ENCODE peak calls at places on chromosomes 11 and 22, in six cellular contexts. M is RWPE1, A is GM12878, B is tibial nerve, W is cardiac muscle cell, U is B cell. I is an unnamed sample.

GRCh38 chr11:129317564-129317963 is 58.1 kb upstream of the BARX2 start:
- DNase-seq in U (no peak), M (peak; percentile 29), A (no peak), B (no peak), W (no peak), I (no peak)

GRCh38 chr11:83181815-83182214 is 11.7 kb upstream of the ANKRD42 start:
- DNase-seq in U (no peak), M (no peak), A (no peak), W (no peak), B (no peak), I (no peak)

GRCh38 chr11:66391322-66391721 is 19.8 kb upstream of the SLC29A2 start:
- DNase-seq in W (no peak), B (no peak), M (no peak), A (no peak), U (no peak), I (no peak)

GRCh38 chr11:84471501-84471900 is 1155.6 kb downstream of the DLG2 start:
- DNase-seq in M (no peak), W (no peak), A (no peak), B (no peak), U (no peak), I (no peak)

GRCh38 chr11:8297781-8298440 is 34.2 kb upstream of the LMO1 start:
- DNase-seq in M (no peak), W (no peak), U (peak; percentile 13), B (no peak), A (no peak), I (no peak)

GRCh38 chr11:74055938-74056337 is 47.1 kb upstream of the UCP3 start:
- DNase-seq in M (peak; percentile 30), A (no peak), U (no peak), W (peak; percentile 29), B (no peak), I (no peak)

GRCh38 chr11:134765565-134765964 is 353.5 kb upstream of the B3GAT1 start:
- DNase-seq in B (no peak), M (no peak), W (no peak), A (no peak), U (no peak), I (no peak)

GRCh38 chr11:123561046-123561781 is 93.2 kb downstream of the SCN3B start:
- DNase-seq in M (no peak), B (no peak), W (peak; percentile 56), A (no peak), U (no peak), I (no peak)

GRCh38 chr11:65429724-65430405 is 7.3 kb downstream of the NEAT1 start:
- DNase-seq in U (no peak), A (no peak), B (peak; percentile 57), W (peak; percentile 91), M (no peak), I (no peak)

GRCh38 chr11:12469451-12469850 is 92.1 kb downstream of the PARVA start:
- DNase-seq in B (peak; percentile 28), M (no peak), A (no peak), U (no peak), W (peak; percentile 60), I (no peak)

GRCh38 chr11:24391165-24391564 is 105.7 kb upstream of the LUZP2 start:
- DNase-seq in W (peak; percentile 60), B (no peak), A (no peak), U (no peak), M (peak; percentile 55), I (no peak)

GRCh38 chr11:7677801-7678201 is 4.5 kb upstream of the CYB5R2 start:
- DNase-seq in W (peak; percentile 42), M (no peak), U (no peak), B (no peak), A (no peak), I (no peak)

GRCh38 chr11:121714356-121714755 is 261.6 kb upstream of the SORL1-AS1 start:
- DNase-seq in U (no peak), W (no peak), A (no peak), B (no peak), M (no peak), I (no peak)

GRCh38 chr11:44205358-44205757 is 104.6 kb downstream of the ALX4 start:
- DNase-seq in B (no peak), W (no peak), M (no peak), U (no peak), A (no peak), I (no peak)

GRCh38 chr22:36244522-36245391 is 5.4 kb upstream of the APOL2 start:
- DNase-seq in A (no peak), W (peak; percentile 91), B (peak; percentile 37), M (no peak), U (no peak), I (no peak)

GRCh38 chr11:70153133-70153727 is 49.9 kb upstream of the FADD start:
- DNase-seq in W (no peak), M (no peak), A (no peak), B (no peak), U (no peak), I (no peak)

GRCh38 chr11:130666781-130667251 is 218.4 kb downstream of the ADAMTS15 start:
- DNase-seq in U (no peak), W (no peak), B (no peak), A (no peak), M (no peak), I (no peak)

GRCh38 chr11:9384535-9385287 is at the start of gene IPO7:
- DNase-seq in W (peak; percentile 94), U (peak; percentile 87), A (peak; percentile 60), M (peak; percentile 90), B (peak; percentile 74), I (peak; percentile 95)

GRCh38 chr22:38327805-38328204 is 10.6 kb upstream of the CSNK1E start:
- DNase-seq in W (peak; percentile 45), M (peak; percentile 80), U (no peak), A (no peak), B (no peak), I (no peak)

GRCh38 chr11:64580387-64580786 is 10.6 kb upstream of the SLC22A12 start:
- DNase-seq in W (peak; percentile 42), B (no peak), M (no peak), U (no peak), A (no peak), I (no peak)

GRCh38 chr11:7512525-7513209 is 1.1 kb upstream of the PPFIBP2 start:
- DNase-seq in W (peak; percentile 74), U (peak; percentile 91), M (no peak), B (peak; percentile 73), A (no peak), I (peak; percentile 85)

GRCh38 chr11:44270403-44271192 is 39.3 kb downstream of the ALX4 start:
- DNase-seq in M (no peak), U (peak; percentile 21), W (peak; percentile 59), A (no peak), B (no peak), I (no peak)

GRCh38 chr22:22030493-22031182 is 48.1 kb upstream of the TOP3B start:
- DNase-seq in W (peak; percentile 30), A (peak; percentile 84), U (peak; percentile 83), B (peak; percentile 33), M (no peak), I (peak; percentile 79)

GRCh38 chr11:96082936-96083335 is 159.0 kb upstream of the MTMR2 start:
- DNase-seq in W (no peak), U (no peak), M (no peak), A (no peak), B (no peak), I (no peak)

GRCh38 chr11:112044961-112045360 is 19.8 kb downstream of the DLAT start:
- DNase-seq in A (no peak), W (no peak), M (no peak), B (no peak), U (no peak), I (no peak)

GRCh38 chr22:45996241-45997076 is 19.5 kb upstream of the WNT7B start:
- DNase-seq in U (peak; percentile 58), B (no peak), A (no peak), W (peak; percentile 69), M (no peak), I (peak; percentile 68)

GRCh38 chr11:72233773-72234513 is 9.4 kb downstream of the INPPL1 start:
- DNase-seq in A (no peak), W (no peak), B (no peak), M (no peak), U (no peak), I (no peak)
- TF ChIP-seq CTCF in A (no peak), W (no peak), B (no peak), M (no peak), U (no peak), I (no peak)

GRCh38 chr11:68727783-68728182 is 23.5 kb downstream of the TESMIN start:
- DNase-seq in B (no peak), M (no peak), A (no peak), U (no peak), W (no peak), I (no peak)
- TF ChIP-seq CTCF in B (no peak), M (no peak), A (no peak), U (no peak), W (no peak), I (no peak)

GRCh38 chr11:106683435-106683834 is 334.8 kb downstream of the GUCY1A2 start:
- DNase-seq in W (no peak), A (no peak), B (no peak), U (no peak), M (no peak), I (no peak)

GRCh38 chr11:106690923-106691322 is 327.4 kb downstream of the GUCY1A2 start:
- DNase-seq in A (no peak), M (no peak), W (no peak), U (no peak), B (no peak), I (no peak)

GRCh38 chr11:106679633-106680032 is 338.6 kb downstream of the GUCY1A2 start:
- DNase-seq in A (no peak), B (no peak), W (no peak), M (no peak), U (no peak), I (no peak)

GRCh38 chr11:106681435-106681834 is 336.8 kb downstream of the GUCY1A2 start:
- DNase-seq in W (no peak), B (no peak), A (no peak), U (no peak), M (no peak), I (no peak)

GRCh38 chr11:106684944-106685343 is 333.3 kb downstream of the GUCY1A2 start:
- DNase-seq in U (no peak), B (no peak), W (no peak), A (no peak), M (no peak), I (no peak)
- TF ChIP-seq CTCF in U (no peak), B (no peak), W (no peak), A (no peak), M (no peak), I (no peak)

GRCh38 chr22:28741758-28742561 is at the start of the genes CHEK2 and HSCB:
- DNase-seq in W (peak; percentile 99), M (peak; percentile 96), U (peak; percentile 99), A (peak; percentile 96), B (peak; percentile 98), I (peak; percentile 95)
- TF ChIP-seq CTCF in W (peak; percentile 2), M (peak; percentile 24), U (no peak), A (peak; percentile 27), B (peak; percentile 47), I (no peak)

GRCh38 chr11:46617451-46618314 is at the start of gene ATG13:
- DNase-seq in W (peak; percentile 85), M (peak; percentile 88), U (peak; percentile 84), B (peak; percentile 82), A (no peak), I (peak; percentile 89)
- TF ChIP-seq CTCF in W (peak; percentile 88), M (peak; percentile 88), U (peak; percentile 92), B (peak; percentile 82), A (peak; percentile 81), I (peak; percentile 86)

I was measured in GM13976.